ENCODE peak calls at places on chromosomes 1 and 21, in eight cellular contexts. J is kidney; W is tibial nerve; I is Panc1; L is ovary; E is heart left ventricle; O is tibial artery; R is CD8-positive, alpha-beta memory T cell. X is an unnamed sample. For H3K9me3 and H3K4me1, the result is how much of the 10 kb centered on the place peaks cover.

GRCh38 chr1:66468712-66469111 is 65.2 kb upstream of the SGIP1 start:
- DNase-seq in O (no peak), E (no peak), I (no peak), R (no peak), L (no peak), W (no peak), J (no peak), X (no peak)

GRCh38 chr1:40393173-40393572 is 19.6 kb downstream of the SMAP2 start:
- DNase-seq in O (no peak), R (no peak), J (no peak), I (no peak), L (no peak), W (no peak), E (no peak), X (no peak)

GRCh38 chr1:117826551-117827078 is 102.8 kb downstream of the GDAP2 start:
- DNase-seq in E (peak), L (peak), R (no peak), I (peak), W (no peak), J (peak), O (peak), X (no peak)

GRCh38 chr21:43989401-43989800 is 22.7 kb upstream of the TRAPPC10 start:
- DNase-seq in E (no peak), W (no peak), L (no peak), J (peak), I (no peak), R (no peak), O (no peak), X (no peak)

GRCh38 chr1:19811206-19811851 is 3.8 kb downstream of the RNF186 start:
- DNase-seq in O (peak), I (no peak), R (peak), W (no peak), E (no peak), L (no peak), J (no peak), X (peak)

GRCh38 chr1:9400425-9401079 is 107.9 kb downstream of the SPSB1 start:
- DNase-seq in E (no peak), I (no peak), R (peak), J (peak), L (no peak), O (no peak), W (no peak), X (no peak)

GRCh38 chr1:172322219-172323061 is 98.0 kb upstream of the C1orf105 start:
- DNase-seq in E (peak), L (no peak), W (no peak), I (peak), R (no peak), O (peak), J (peak), X (no peak)

GRCh38 chr21:39908265-39908923 is 41.2 kb downstream of the PCP4 start:
- DNase-seq in O (no peak), J (no peak), L (no peak), E (no peak), R (no peak), I (no peak), W (no peak), X (no peak)

GRCh38 chr1:230972855-230973271 is 5.8 kb downstream of the TTC13 start:
- DNase-seq in J (no peak), L (no peak), R (peak), E (no peak), W (no peak), I (no peak), O (no peak), X (no peak)

GRCh38 chr1:203173566-203173965 is 2.1 kb downstream of the MYBPH start:
- DNase-seq in I (no peak), L (peak), J (peak), O (no peak), R (no peak), W (no peak), E (no peak), X (no peak)

GRCh38 chr21:33071878-33072306 is 2.0 kb downstream of the OLIG1 start:
- DNase-seq in J (no peak), R (no peak), E (no peak), O (no peak), I (no peak), W (no peak), L (no peak), X (no peak)

GRCh38 chr1:151887028-151887427 is 22.3 kb downstream of the THEM4 start:
- DNase-seq in J (no peak), W (no peak), I (no peak), O (no peak), R (no peak), E (no peak), L (no peak), X (no peak)

DNA sequence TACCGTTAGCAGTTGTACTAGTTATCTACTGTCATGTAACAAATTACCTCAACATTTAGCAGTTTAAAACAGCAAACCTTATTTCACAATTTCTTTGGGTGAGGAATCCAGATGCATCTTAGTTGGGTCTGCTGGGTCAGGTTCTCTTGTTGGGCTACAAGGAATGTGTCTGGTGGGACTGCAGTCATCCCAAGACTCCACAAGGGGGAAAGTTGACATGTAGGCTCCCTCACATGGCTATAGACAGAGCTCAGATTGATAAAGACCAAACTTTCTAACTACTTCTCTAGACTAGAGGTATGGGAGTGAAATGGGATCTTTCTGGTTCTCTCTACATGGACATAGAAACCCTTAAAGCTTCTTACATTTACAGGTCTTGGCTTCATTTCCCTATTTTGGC is 160.9 kb downstream of the UCK2 start:
- DNase-seq in J (no peak), E (no peak), I (no peak), R (no peak), L (no peak), O (no peak), W (no peak), X (no peak)
- H3K9me3 ChIP-seq in J (under half), E (under half), I (under half), R (under half), L (under half), O (under half), W (under half), X (under half)

GRCh38 chr21:35895598-35895997 is 164.7 kb downstream of the SETD4 start:
- DNase-seq in W (no peak), J (no peak), L (no peak), E (no peak), R (no peak), O (no peak), I (no peak), X (no peak)
- H3K4me1 ChIP-seq in W (under half), J (under half), L (under half), E (under half), R (under half), O (under half), I (under half), X (under half)

GRCh38 chr1:7406641-7407546 is 364.2 kb upstream of the VAMP3 start:
- DNase-seq in L (peak), O (no peak), I (no peak), J (peak), R (no peak), E (no peak), W (no peak), X (no peak)
- H3K4me3 ChIP-seq in L (no peak), O (no peak), I (no peak), J (no peak), R (no peak), E (no peak), W (no peak), X (no peak)

DNA sequence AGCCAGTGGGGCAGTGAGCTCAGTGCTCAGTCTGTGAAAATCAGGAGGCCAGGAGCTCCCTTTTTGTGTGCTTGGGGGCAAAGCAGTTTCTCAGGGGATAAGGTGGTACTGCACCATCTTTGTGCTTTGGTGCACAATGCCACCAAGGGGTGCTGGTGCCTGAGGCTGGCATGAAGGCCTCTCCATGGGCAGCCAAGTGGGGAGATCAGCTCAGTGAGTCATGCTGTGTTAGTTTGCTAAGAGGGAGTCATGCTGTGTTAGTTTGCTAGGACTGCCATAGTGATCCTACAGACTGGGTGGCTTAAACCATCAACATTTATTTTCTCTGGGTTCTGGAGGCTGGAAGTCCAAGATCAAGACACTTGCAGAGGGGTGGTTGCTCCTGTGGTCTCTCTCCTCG is 428.1 kb downstream of the PRDM2 start:
- DNase-seq in L (no peak), R (no peak), W (no peak), E (no peak), O (no peak), J (no peak), I (no peak), X (no peak)
- H3K9me3 ChIP-seq in L (under half), R (under half), W (under half), E (under half), O (under half), J (under half), I (under half), X (under half)

X was measured in HAP-1.